ENCODE peak calls at places on chromosome 20, in five cellular contexts. One of them, this sample, is unnamed.

GRCh38 chr20:4014031-4014474 is 1.3 kb downstream of the RNF24 start:
- DNase-seq in cardiac muscle cell: peak
- DNase-seq in psoas muscle: no peak
- DNase-seq in esophagus muscularis mucosa: no peak
- DNase-seq in amniotic epithelial cell: peak
- DNase-seq in this sample: peak

GRCh38 chr20:51174536-51174935 is 151.6 kb upstream of the KCNG1 start:
- DNase-seq in cardiac muscle cell: no peak
- DNase-seq in psoas muscle: no peak
- DNase-seq in esophagus muscularis mucosa: no peak
- DNase-seq in amniotic epithelial cell: no peak
- DNase-seq in this sample: no peak

GRCh38 chr20:43189614-43190331 is at the start of gene PTPRT:
- DNase-seq in cardiac muscle cell: peak
- DNase-seq in psoas muscle: no peak
- DNase-seq in esophagus muscularis mucosa: no peak
- DNase-seq in amniotic epithelial cell: no peak
- DNase-seq in this sample: no peak

GRCh38 chr20:63265891-63266515 is 6.6 kb upstream of the ARFGAP1 start:
- DNase-seq in cardiac muscle cell: no peak
- DNase-seq in psoas muscle: no peak
- DNase-seq in esophagus muscularis mucosa: no peak
- DNase-seq in amniotic epithelial cell: no peak
- DNase-seq in this sample: peak

GRCh38 chr20:49590163-49591017 is 22.5 kb upstream of the PTGIS start:
- DNase-seq in cardiac muscle cell: no peak
- DNase-seq in psoas muscle: no peak
- DNase-seq in esophagus muscularis mucosa: no peak
- DNase-seq in amniotic epithelial cell: no peak
- DNase-seq in this sample: no peak

GRCh38 chr20:37890643-37891042 is 12.3 kb upstream of the VSTM2L start:
- DNase-seq in cardiac muscle cell: no peak
- DNase-seq in psoas muscle: no peak
- DNase-seq in esophagus muscularis mucosa: no peak
- DNase-seq in amniotic epithelial cell: no peak
- DNase-seq in this sample: no peak

GRCh38 chr20:58542411-58543095 is 27.4 kb upstream of the APCDD1L start:
- DNase-seq in cardiac muscle cell: no peak
- DNase-seq in psoas muscle: no peak
- DNase-seq in esophagus muscularis mucosa: peak
- DNase-seq in amniotic epithelial cell: no peak
- DNase-seq in this sample: no peak

GRCh38 chr20:63915471-63915870 is 20.5 kb downstream of the DNAJC5 start:
- DNase-seq in cardiac muscle cell: no peak
- DNase-seq in psoas muscle: no peak
- DNase-seq in esophagus muscularis mucosa: no peak
- DNase-seq in amniotic epithelial cell: no peak
- DNase-seq in this sample: no peak

GRCh38 chr20:4559106-4559505 is 162.6 kb upstream of the PRND start:
- DNase-seq in cardiac muscle cell: no peak
- DNase-seq in psoas muscle: no peak
- DNase-seq in esophagus muscularis mucosa: no peak
- DNase-seq in amniotic epithelial cell: no peak
- DNase-seq in this sample: no peak

GRCh38 chr20:55103188-55103587 is 627.8 kb downstream of the DOK5 start:
- DNase-seq in cardiac muscle cell: no peak
- DNase-seq in psoas muscle: no peak
- DNase-seq in esophagus muscularis mucosa: no peak
- DNase-seq in amniotic epithelial cell: no peak
- DNase-seq in this sample: no peak

GRCh38 chr20:22807045-22807444 is 222.7 kb upstream of the FOXA2 start:
- DNase-seq in cardiac muscle cell: no peak
- DNase-seq in psoas muscle: no peak
- DNase-seq in esophagus muscularis mucosa: no peak
- DNase-seq in amniotic epithelial cell: no peak
- DNase-seq in this sample: no peak

GRCh38 chr20:62045118-62045517 is 20.6 kb downstream of the TAF4 start:
- DNase-seq in cardiac muscle cell: no peak
- DNase-seq in psoas muscle: no peak
- DNase-seq in esophagus muscularis mucosa: no peak
- DNase-seq in amniotic epithelial cell: no peak
- DNase-seq in this sample: no peak

GRCh38 chr20:9978395-9979004 is 56.3 kb upstream of the ANKEF1 start:
- DNase-seq in cardiac muscle cell: peak
- DNase-seq in psoas muscle: no peak
- DNase-seq in esophagus muscularis mucosa: no peak
- DNase-seq in amniotic epithelial cell: peak
- DNase-seq in this sample: peak

GRCh38 chr20:51402201-51402600 is 140.3 kb downstream of the NFATC2 start:
- DNase-seq in cardiac muscle cell: no peak
- DNase-seq in psoas muscle: no peak
- DNase-seq in esophagus muscularis mucosa: no peak
- DNase-seq in amniotic epithelial cell: peak
- DNase-seq in this sample: peak

GRCh38 chr20:51412333-51412761 is 130.2 kb downstream of the NFATC2 start:
- DNase-seq in cardiac muscle cell: no peak
- DNase-seq in psoas muscle: no peak
- DNase-seq in esophagus muscularis mucosa: no peak
- DNase-seq in amniotic epithelial cell: peak
- DNase-seq in this sample: no peak

GRCh38 chr20:2485662-2486061 is 15.1 kb upstream of the SNRPB start:
- DNase-seq in cardiac muscle cell: no peak
- DNase-seq in psoas muscle: no peak
- DNase-seq in esophagus muscularis mucosa: no peak
- DNase-seq in amniotic epithelial cell: no peak
- DNase-seq in this sample: no peak

GRCh38 chr20:36754656-36755222 is 8.8 kb upstream of the NDRG3 start:
- DNase-seq in cardiac muscle cell: peak
- DNase-seq in psoas muscle: no peak
- DNase-seq in esophagus muscularis mucosa: no peak
- DNase-seq in amniotic epithelial cell: peak
- DNase-seq in this sample: peak

GRCh38 chr20:39048000-39048696 is 86.0 kb downstream of the DHX35 start:
- DNase-seq in cardiac muscle cell: peak
- DNase-seq in psoas muscle: peak
- DNase-seq in esophagus muscularis mucosa: no peak
- DNase-seq in amniotic epithelial cell: peak
- DNase-seq in this sample: peak

GRCh38 chr20:63060057-63060991 is 53.6 kb upstream of the BHLHE23 start:
- DNase-seq in cardiac muscle cell: no peak
- DNase-seq in psoas muscle: peak
- DNase-seq in esophagus muscularis mucosa: no peak
- DNase-seq in amniotic epithelial cell: peak
- DNase-seq in this sample: no peak

GRCh38 chr20:38275815-38276550 is 15.4 kb upstream of the KIAA1755 start:
- DNase-seq in cardiac muscle cell: no peak
- DNase-seq in psoas muscle: no peak
- DNase-seq in esophagus muscularis mucosa: no peak
- DNase-seq in amniotic epithelial cell: peak
- DNase-seq in this sample: no peak

GRCh38 chr20:40771848-40772247 is 82.8 kb upstream of the MAFB start:
- DNase-seq in cardiac muscle cell: no peak
- DNase-seq in psoas muscle: no peak
- DNase-seq in esophagus muscularis mucosa: no peak
- DNase-seq in amniotic epithelial cell: no peak
- DNase-seq in this sample: no peak

GRCh38 chr20:4546786-4547185 is 174.9 kb upstream of the PRND start:
- DNase-seq in cardiac muscle cell: no peak
- DNase-seq in psoas muscle: no peak
- DNase-seq in esophagus muscularis mucosa: no peak
- DNase-seq in amniotic epithelial cell: peak
- DNase-seq in this sample: peak

GRCh38 chr20:4602297-4602631 is 119.4 kb upstream of the PRND start:
- DNase-seq in cardiac muscle cell: no peak
- DNase-seq in psoas muscle: no peak
- DNase-seq in esophagus muscularis mucosa: peak
- DNase-seq in amniotic epithelial cell: no peak
- DNase-seq in this sample: no peak

GRCh38 chr20:34475979-34476736 is 40.1 kb upstream of the DYNLRB1 start:
- DNase-seq in cardiac muscle cell: peak
- DNase-seq in psoas muscle: peak
- DNase-seq in esophagus muscularis mucosa: no peak
- DNase-seq in amniotic epithelial cell: peak
- DNase-seq in this sample: no peak

GRCh38 chr20:36645998-36646397 is at the start of gene SLA2:
- DNase-seq in cardiac muscle cell: no peak
- DNase-seq in psoas muscle: no peak
- DNase-seq in esophagus muscularis mucosa: no peak
- DNase-seq in amniotic epithelial cell: no peak
- DNase-seq in this sample: no peak

This sample was measured in astrocyte of the cerebellum.